ENCODE peak calls at places on chromosome 20, in eight cellular contexts. One of them, this sample, is unnamed. For H3K4me1, the result is how much of the 10 kb centered on the place peaks cover.

GRCh38 chr20:36572701-36573102 is 695 bp upstream of the TGIF2 start:
- DNase-seq in heart left ventricle: no peak
- DNase-seq in A549: peak
- DNase-seq in H1: no peak
- DNase-seq in CD8-positive, alpha-beta memory T cell: peak
- DNase-seq in lower lobe of right lung: no peak
- DNase-seq in thoracic aorta: no peak
- DNase-seq in sigmoid colon: no peak
- DNase-seq in this sample: no peak

GRCh38 chr20:5504061-5504739 is 187.4 kb upstream of the PROKR2 start:
- DNase-seq in heart left ventricle: peak
- DNase-seq in A549: no peak
- DNase-seq in H1: no peak
- DNase-seq in CD8-positive, alpha-beta memory T cell: no peak
- DNase-seq in lower lobe of right lung: peak
- DNase-seq in thoracic aorta: peak
- DNase-seq in sigmoid colon: peak
- DNase-seq in this sample: peak

GRCh38 chr20:43911066-43911465 is 3.6 kb upstream of the TOX2 start:
- DNase-seq in heart left ventricle: no peak
- DNase-seq in A549: peak
- DNase-seq in H1: no peak
- DNase-seq in CD8-positive, alpha-beta memory T cell: no peak
- DNase-seq in lower lobe of right lung: no peak
- DNase-seq in thoracic aorta: no peak
- DNase-seq in sigmoid colon: no peak
- DNase-seq in this sample: no peak

GRCh38 chr20:62595491-62595890 is 46.8 kb upstream of the SLCO4A1 start:
- DNase-seq in heart left ventricle: peak
- DNase-seq in A549: peak
- DNase-seq in H1: no peak
- DNase-seq in CD8-positive, alpha-beta memory T cell: no peak
- DNase-seq in lower lobe of right lung: no peak
- DNase-seq in thoracic aorta: no peak
- DNase-seq in sigmoid colon: no peak
- DNase-seq in this sample: no peak

GRCh38 chr20:43529051-43529450 is 21.6 kb downstream of the L3MBTL1 start:
- DNase-seq in heart left ventricle: no peak
- DNase-seq in A549: no peak
- DNase-seq in H1: no peak
- DNase-seq in CD8-positive, alpha-beta memory T cell: no peak
- DNase-seq in lower lobe of right lung: no peak
- DNase-seq in thoracic aorta: no peak
- DNase-seq in sigmoid colon: no peak
- DNase-seq in this sample: peak

GRCh38 chr20:4542270-4542669 is 179.4 kb upstream of the PRND start:
- DNase-seq in heart left ventricle: no peak
- DNase-seq in A549: no peak
- DNase-seq in H1: no peak
- DNase-seq in CD8-positive, alpha-beta memory T cell: no peak
- DNase-seq in lower lobe of right lung: no peak
- DNase-seq in thoracic aorta: no peak
- DNase-seq in sigmoid colon: no peak
- DNase-seq in this sample: no peak

GRCh38 chr20:33732166-33732970 is 572 bp downstream of the ZNF341 start:
- DNase-seq in heart left ventricle: peak
- DNase-seq in A549: peak
- DNase-seq in H1: no peak
- DNase-seq in CD8-positive, alpha-beta memory T cell: peak
- DNase-seq in lower lobe of right lung: peak
- DNase-seq in thoracic aorta: no peak
- DNase-seq in sigmoid colon: peak
- DNase-seq in this sample: peak

GRCh38 chr20:9203081-9203447 is 134.2 kb downstream of the PLCB4 start:
- DNase-seq in heart left ventricle: no peak
- DNase-seq in A549: peak
- DNase-seq in H1: no peak
- DNase-seq in CD8-positive, alpha-beta memory T cell: no peak
- DNase-seq in lower lobe of right lung: no peak
- DNase-seq in thoracic aorta: no peak
- DNase-seq in sigmoid colon: no peak
- DNase-seq in this sample: no peak

GRCh38 chr20:35539756-35540212 is 2.1 kb upstream of the ERGIC3 start:
- DNase-seq in heart left ventricle: no peak
- DNase-seq in A549: peak
- DNase-seq in H1: no peak
- DNase-seq in CD8-positive, alpha-beta memory T cell: no peak
- DNase-seq in lower lobe of right lung: peak
- DNase-seq in thoracic aorta: no peak
- DNase-seq in sigmoid colon: no peak
- DNase-seq in this sample: no peak

GRCh38 chr20:36579996-36580545 is 6.7 kb downstream of the TGIF2 start:
- DNase-seq in heart left ventricle: no peak
- DNase-seq in A549: no peak
- DNase-seq in H1: no peak
- DNase-seq in CD8-positive, alpha-beta memory T cell: no peak
- DNase-seq in lower lobe of right lung: no peak
- DNase-seq in thoracic aorta: no peak
- DNase-seq in sigmoid colon: no peak
- DNase-seq in this sample: no peak

GRCh38 chr20:61761453-61762207 is 304.1 kb downstream of the TAF4 start:
- DNase-seq in heart left ventricle: no peak
- DNase-seq in A549: no peak
- DNase-seq in H1: no peak
- DNase-seq in CD8-positive, alpha-beta memory T cell: no peak
- DNase-seq in lower lobe of right lung: peak
- DNase-seq in thoracic aorta: no peak
- DNase-seq in sigmoid colon: peak
- DNase-seq in this sample: peak

GRCh38 chr20:43832096-43832816 is 82.4 kb upstream of the TOX2 start:
- DNase-seq in heart left ventricle: no peak
- DNase-seq in A549: no peak
- DNase-seq in H1: no peak
- DNase-seq in CD8-positive, alpha-beta memory T cell: no peak
- DNase-seq in lower lobe of right lung: no peak
- DNase-seq in thoracic aorta: no peak
- DNase-seq in sigmoid colon: peak
- DNase-seq in this sample: no peak

GRCh38 chr20:33992145-33992922 is 1.4 kb upstream of the RALY start:
- DNase-seq in heart left ventricle: no peak
- DNase-seq in A549: no peak
- DNase-seq in H1: no peak
- DNase-seq in CD8-positive, alpha-beta memory T cell: no peak
- DNase-seq in lower lobe of right lung: no peak
- DNase-seq in thoracic aorta: no peak
- DNase-seq in sigmoid colon: no peak
- DNase-seq in this sample: no peak

GRCh38 chr20:5947276-5947675 is 3.1 kb downstream of the TRMT6 start:
- DNase-seq in heart left ventricle: no peak
- DNase-seq in A549: no peak
- DNase-seq in H1: no peak
- DNase-seq in CD8-positive, alpha-beta memory T cell: no peak
- DNase-seq in lower lobe of right lung: peak
- DNase-seq in thoracic aorta: no peak
- DNase-seq in sigmoid colon: no peak
- DNase-seq in this sample: no peak

GRCh38 chr20:23435675-23436539 is 3.6 kb upstream of the CSTL1 start:
- DNase-seq in heart left ventricle: no peak
- DNase-seq in A549: no peak
- DNase-seq in H1: no peak
- DNase-seq in CD8-positive, alpha-beta memory T cell: no peak
- DNase-seq in lower lobe of right lung: no peak
- DNase-seq in thoracic aorta: no peak
- DNase-seq in sigmoid colon: no peak
- DNase-seq in this sample: no peak

GRCh38 chr20:36470482-36471062 is 70.7 kb upstream of the MYL9 start:
- DNase-seq in heart left ventricle: no peak
- DNase-seq in A549: no peak
- DNase-seq in H1: no peak
- DNase-seq in CD8-positive, alpha-beta memory T cell: no peak
- DNase-seq in lower lobe of right lung: no peak
- DNase-seq in thoracic aorta: no peak
- DNase-seq in sigmoid colon: no peak
- DNase-seq in this sample: no peak

GRCh38 chr20:45370571-45371204 is 7.4 kb downstream of the TP53TG5 start:
- DNase-seq in heart left ventricle: no peak
- DNase-seq in A549: no peak
- DNase-seq in H1: no peak
- DNase-seq in CD8-positive, alpha-beta memory T cell: no peak
- DNase-seq in lower lobe of right lung: no peak
- DNase-seq in thoracic aorta: no peak
- DNase-seq in sigmoid colon: no peak
- DNase-seq in this sample: no peak

GRCh38 chr20:45366192-45366591 is 3.2 kb downstream of the SYS1 start:
- DNase-seq in heart left ventricle: no peak
- DNase-seq in A549: no peak
- DNase-seq in H1: no peak
- DNase-seq in CD8-positive, alpha-beta memory T cell: no peak
- DNase-seq in lower lobe of right lung: no peak
- DNase-seq in thoracic aorta: no peak
- DNase-seq in sigmoid colon: no peak
- DNase-seq in this sample: no peak

GRCh38 chr20:45367126-45367525 is 4.2 kb downstream of the SYS1 start:
- DNase-seq in heart left ventricle: no peak
- DNase-seq in A549: no peak
- DNase-seq in H1: no peak
- DNase-seq in CD8-positive, alpha-beta memory T cell: no peak
- DNase-seq in lower lobe of right lung: no peak
- DNase-seq in thoracic aorta: no peak
- DNase-seq in sigmoid colon: no peak
- DNase-seq in this sample: no peak

GRCh38 chr20:45366631-45367030 is 3.7 kb downstream of the SYS1 start:
- DNase-seq in heart left ventricle: no peak
- DNase-seq in A549: no peak
- DNase-seq in H1: no peak
- DNase-seq in CD8-positive, alpha-beta memory T cell: no peak
- DNase-seq in lower lobe of right lung: no peak
- DNase-seq in thoracic aorta: no peak
- DNase-seq in sigmoid colon: peak
- DNase-seq in this sample: no peak

DNA sequence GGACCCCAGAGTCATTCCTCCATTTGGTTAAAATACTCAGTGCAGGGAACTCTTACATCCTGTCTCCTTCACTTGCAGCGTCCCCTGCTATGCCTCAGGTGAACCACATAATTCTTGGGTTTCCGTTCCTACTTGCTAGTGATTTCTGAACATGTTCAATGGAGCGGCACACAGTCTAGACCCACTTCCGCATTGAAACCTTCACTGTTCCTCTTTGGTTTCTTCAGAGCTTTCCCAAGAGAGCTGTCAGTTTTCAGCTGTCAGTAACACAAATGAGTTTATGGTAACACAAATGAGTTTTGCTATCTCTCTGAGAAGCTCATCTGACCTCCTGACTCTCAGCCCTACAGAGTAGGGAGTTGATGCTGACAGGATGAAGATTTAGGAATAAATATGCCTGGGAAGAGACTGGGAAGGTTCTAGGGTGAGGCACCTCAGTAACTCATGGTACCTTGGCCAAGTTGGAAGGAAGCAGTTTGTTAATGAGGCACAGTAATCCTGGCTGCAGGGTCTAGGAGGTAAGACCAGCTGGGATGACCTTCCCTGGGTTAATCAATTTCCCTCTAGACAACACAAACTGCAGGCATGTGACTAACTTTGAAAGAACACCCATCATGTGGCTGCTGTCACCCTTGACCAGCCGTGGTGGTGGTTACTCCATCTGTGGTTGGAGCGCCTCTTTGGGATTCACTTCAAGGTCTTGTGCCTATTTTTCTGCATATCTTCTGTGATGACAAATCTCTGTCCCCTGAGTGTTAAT is 5.4 kb downstream of the SYS1 start:
- DNase-seq in heart left ventricle: no peak
- DNase-seq in A549: no peak
- DNase-seq in H1: no peak
- DNase-seq in CD8-positive, alpha-beta memory T cell: peak
- DNase-seq in lower lobe of right lung: peak
- DNase-seq in thoracic aorta: no peak
- DNase-seq in sigmoid colon: no peak
- DNase-seq in this sample: no peak
- H3K4me1 ChIP-seq in heart left ventricle: under half
- H3K4me1 ChIP-seq in A549: under half
- H3K4me1 ChIP-seq in H1: under half
- H3K4me1 ChIP-seq in CD8-positive, alpha-beta memory T cell: half or more
- H3K4me1 ChIP-seq in lower lobe of right lung: half or more
- H3K4me1 ChIP-seq in thoracic aorta: under half
- H3K4me1 ChIP-seq in sigmoid colon: under half
- H3K4me1 ChIP-seq in this sample: under half

GRCh38 chr20:56736285-56736857 is 107.3 kb downstream of the TFAP2C start:
- DNase-seq in heart left ventricle: no peak
- DNase-seq in A549: no peak
- DNase-seq in H1: peak
- DNase-seq in CD8-positive, alpha-beta memory T cell: no peak
- DNase-seq in lower lobe of right lung: no peak
- DNase-seq in thoracic aorta: no peak
- DNase-seq in sigmoid colon: no peak
- DNase-seq in this sample: no peak
- H3K4me3 ChIP-seq in heart left ventricle: no peak
- H3K4me3 ChIP-seq in A549: no peak
- H3K4me3 ChIP-seq in H1: no peak
- H3K4me3 ChIP-seq in CD8-positive, alpha-beta memory T cell: no peak
- H3K4me3 ChIP-seq in lower lobe of right lung: no peak
- H3K4me3 ChIP-seq in thoracic aorta: no peak
- H3K4me3 ChIP-seq in sigmoid colon: no peak
- H3K4me3 ChIP-seq in this sample: no peak

GRCh38 chr20:57461726-57462125 is 63.2 kb downstream of the CTCFL start:
- DNase-seq in heart left ventricle: no peak
- DNase-seq in A549: no peak
- DNase-seq in H1: no peak
- DNase-seq in CD8-positive, alpha-beta memory T cell: no peak
- DNase-seq in lower lobe of right lung: no peak
- DNase-seq in thoracic aorta: no peak
- DNase-seq in sigmoid colon: no peak
- DNase-seq in this sample: no peak
- H3K4me1 ChIP-seq in heart left ventricle: under half
- H3K4me1 ChIP-seq in A549: under half
- H3K4me1 ChIP-seq in H1: under half
- H3K4me1 ChIP-seq in CD8-positive, alpha-beta memory T cell: under half
- H3K4me1 ChIP-seq in lower lobe of right lung: under half
- H3K4me1 ChIP-seq in thoracic aorta: under half
- H3K4me1 ChIP-seq in sigmoid colon: under half
- H3K4me1 ChIP-seq in this sample: under half

DNA sequence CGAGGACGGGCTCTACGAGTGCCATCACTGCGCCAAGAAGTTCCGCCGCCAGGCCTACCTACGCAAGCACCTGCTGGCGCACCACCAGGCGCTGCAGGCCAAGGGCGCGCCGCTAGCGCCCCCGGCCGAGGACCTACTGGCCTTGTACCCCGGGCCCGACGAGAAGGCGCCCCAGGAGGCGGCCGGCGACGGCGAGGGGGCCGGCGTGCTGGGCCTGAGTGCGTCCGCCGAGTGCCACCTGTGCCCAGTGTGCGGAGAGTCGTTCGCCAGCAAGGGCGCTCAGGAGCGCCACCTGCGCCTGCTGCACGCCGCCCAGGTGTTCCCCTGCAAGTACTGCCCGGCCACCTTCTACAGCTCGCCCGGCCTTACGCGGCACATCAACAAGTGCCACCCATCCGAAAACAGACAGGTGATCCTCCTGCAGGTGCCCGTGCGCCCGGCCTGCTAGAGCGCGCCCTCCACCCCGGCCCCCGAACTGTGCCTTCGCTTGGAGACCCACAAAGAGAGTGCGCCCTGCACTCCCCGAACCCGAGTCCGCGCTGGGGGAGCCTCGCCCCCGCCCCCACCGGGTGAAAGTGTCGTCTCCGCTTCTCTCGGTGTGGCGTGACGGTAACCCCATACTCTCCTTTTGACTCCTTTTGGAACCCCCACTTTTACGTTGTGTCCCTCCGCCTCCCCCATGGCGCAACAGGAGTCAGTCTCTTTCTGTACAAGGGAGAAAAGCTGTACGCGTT is 1.6 kb downstream of the INSM1 start:
- DNase-seq in heart left ventricle: no peak
- DNase-seq in A549: peak
- DNase-seq in H1: no peak
- DNase-seq in CD8-positive, alpha-beta memory T cell: no peak
- DNase-seq in lower lobe of right lung: no peak
- DNase-seq in thoracic aorta: no peak
- DNase-seq in sigmoid colon: no peak
- DNase-seq in this sample: no peak
- H3K4me3 ChIP-seq in heart left ventricle: peak
- H3K4me3 ChIP-seq in A549: peak
- H3K4me3 ChIP-seq in H1: peak
- H3K4me3 ChIP-seq in CD8-positive, alpha-beta memory T cell: no peak
- H3K4me3 ChIP-seq in lower lobe of right lung: no peak
- H3K4me3 ChIP-seq in thoracic aorta: no peak
- H3K4me3 ChIP-seq in sigmoid colon: peak
- H3K4me3 ChIP-seq in this sample: peak

This sample was measured in suprapubic skin.